ENCODE peak calls at places on chromosomes 3 and 15, in eight cellular contexts. One of them, this sample, is unnamed.

GRCh38 chr3:53740946-53741345 is 105.3 kb downstream of the CHDH start:
- DNase-seq in astrocyte: peak; percentile 43
- DNase-seq in stomach: no peak
- DNase-seq in upper lobe of right lung: no peak
- DNase-seq in AG10803: no peak
- DNase-seq in BE2C: no peak
- DNase-seq in OCI-LY7: no peak
- DNase-seq in GM23338: no peak
- DNase-seq in this sample: no peak

GRCh38 chr3:73656241-73656890 is 31.6 kb upstream of the PDZRN3 start:
- DNase-seq in astrocyte: peak; percentile 71
- DNase-seq in stomach: no peak
- DNase-seq in upper lobe of right lung: no peak
- DNase-seq in AG10803: peak; percentile 85
- DNase-seq in BE2C: no peak
- DNase-seq in OCI-LY7: no peak
- DNase-seq in GM23338: no peak
- DNase-seq in this sample: no peak

GRCh38 chr15:34942363-34942762 is 27.2 kb downstream of the AQR start:
- DNase-seq in astrocyte: peak; percentile 77
- DNase-seq in stomach: no peak
- DNase-seq in upper lobe of right lung: no peak
- DNase-seq in AG10803: no peak
- DNase-seq in BE2C: no peak
- DNase-seq in OCI-LY7: no peak
- DNase-seq in GM23338: no peak
- DNase-seq in this sample: peak; percentile 78

GRCh38 chr3:105505167-105505566 is 138.5 kb downstream of the ALCAM start:
- DNase-seq in astrocyte: no peak
- DNase-seq in stomach: no peak
- DNase-seq in upper lobe of right lung: no peak
- DNase-seq in AG10803: no peak
- DNase-seq in BE2C: peak; percentile 23
- DNase-seq in OCI-LY7: no peak
- DNase-seq in GM23338: no peak
- DNase-seq in this sample: no peak

GRCh38 chr3:22729981-22730380 is 473.1 kb upstream of the UBE2E2 start:
- DNase-seq in astrocyte: no peak
- DNase-seq in stomach: no peak
- DNase-seq in upper lobe of right lung: no peak
- DNase-seq in AG10803: no peak
- DNase-seq in BE2C: no peak
- DNase-seq in OCI-LY7: no peak
- DNase-seq in GM23338: peak; percentile 14
- DNase-seq in this sample: peak; percentile 11

GRCh38 chr3:31534036-31534435 is 1.3 kb downstream of the STT3B start:
- DNase-seq in astrocyte: peak; percentile 10
- DNase-seq in stomach: no peak
- DNase-seq in upper lobe of right lung: no peak
- DNase-seq in AG10803: peak; percentile 16
- DNase-seq in BE2C: no peak
- DNase-seq in OCI-LY7: peak; percentile 56
- DNase-seq in GM23338: no peak
- DNase-seq in this sample: peak; percentile 20

GRCh38 chr3:175238848-175239247 is 379.7 kb downstream of the NAALADL2 start:
- DNase-seq in astrocyte: peak; percentile 4
- DNase-seq in stomach: no peak
- DNase-seq in upper lobe of right lung: no peak
- DNase-seq in AG10803: no peak
- DNase-seq in BE2C: no peak
- DNase-seq in OCI-LY7: no peak
- DNase-seq in GM23338: no peak
- DNase-seq in this sample: no peak

GRCh38 chr3:148739720-148740119 is 42.0 kb downstream of the AGTR1 start:
- DNase-seq in astrocyte: no peak
- DNase-seq in stomach: no peak
- DNase-seq in upper lobe of right lung: no peak
- DNase-seq in AG10803: no peak
- DNase-seq in BE2C: no peak
- DNase-seq in OCI-LY7: no peak
- DNase-seq in GM23338: no peak
- DNase-seq in this sample: no peak

GRCh38 chr3:40179016-40179415 is 130.5 kb upstream of the EIF1B start:
- DNase-seq in astrocyte: peak; percentile 32
- DNase-seq in stomach: peak; percentile 81
- DNase-seq in upper lobe of right lung: peak; percentile 74
- DNase-seq in AG10803: peak; percentile 69
- DNase-seq in BE2C: peak; percentile 71
- DNase-seq in OCI-LY7: peak; percentile 50
- DNase-seq in GM23338: peak; percentile 86
- DNase-seq in this sample: peak; percentile 81

GRCh38 chr3:126114406-126115386 is 30.8 kb upstream of the SLC41A3 start:
- DNase-seq in astrocyte: no peak
- DNase-seq in stomach: peak; percentile 21
- DNase-seq in upper lobe of right lung: no peak
- DNase-seq in AG10803: no peak
- DNase-seq in BE2C: peak; percentile 4
- DNase-seq in OCI-LY7: no peak
- DNase-seq in GM23338: no peak
- DNase-seq in this sample: no peak

GRCh38 chr3:31226331-31226730 is 306.4 kb upstream of the STT3B start:
- DNase-seq in astrocyte: no peak
- DNase-seq in stomach: no peak
- DNase-seq in upper lobe of right lung: no peak
- DNase-seq in AG10803: no peak
- DNase-seq in BE2C: no peak
- DNase-seq in OCI-LY7: peak; percentile 94
- DNase-seq in GM23338: no peak
- DNase-seq in this sample: no peak

GRCh38 chr15:45884289-45884688 is 249.5 kb downstream of the SQOR start:
- DNase-seq in astrocyte: no peak
- DNase-seq in stomach: no peak
- DNase-seq in upper lobe of right lung: no peak
- DNase-seq in AG10803: no peak
- DNase-seq in BE2C: no peak
- DNase-seq in OCI-LY7: no peak
- DNase-seq in GM23338: no peak
- DNase-seq in this sample: no peak

GRCh38 chr15:66461917-66462316 is 35.6 kb downstream of the SNAPC5 start:
- DNase-seq in astrocyte: no peak
- DNase-seq in stomach: no peak
- DNase-seq in upper lobe of right lung: no peak
- DNase-seq in AG10803: no peak
- DNase-seq in BE2C: no peak
- DNase-seq in OCI-LY7: no peak
- DNase-seq in GM23338: no peak
- DNase-seq in this sample: no peak

DNA sequence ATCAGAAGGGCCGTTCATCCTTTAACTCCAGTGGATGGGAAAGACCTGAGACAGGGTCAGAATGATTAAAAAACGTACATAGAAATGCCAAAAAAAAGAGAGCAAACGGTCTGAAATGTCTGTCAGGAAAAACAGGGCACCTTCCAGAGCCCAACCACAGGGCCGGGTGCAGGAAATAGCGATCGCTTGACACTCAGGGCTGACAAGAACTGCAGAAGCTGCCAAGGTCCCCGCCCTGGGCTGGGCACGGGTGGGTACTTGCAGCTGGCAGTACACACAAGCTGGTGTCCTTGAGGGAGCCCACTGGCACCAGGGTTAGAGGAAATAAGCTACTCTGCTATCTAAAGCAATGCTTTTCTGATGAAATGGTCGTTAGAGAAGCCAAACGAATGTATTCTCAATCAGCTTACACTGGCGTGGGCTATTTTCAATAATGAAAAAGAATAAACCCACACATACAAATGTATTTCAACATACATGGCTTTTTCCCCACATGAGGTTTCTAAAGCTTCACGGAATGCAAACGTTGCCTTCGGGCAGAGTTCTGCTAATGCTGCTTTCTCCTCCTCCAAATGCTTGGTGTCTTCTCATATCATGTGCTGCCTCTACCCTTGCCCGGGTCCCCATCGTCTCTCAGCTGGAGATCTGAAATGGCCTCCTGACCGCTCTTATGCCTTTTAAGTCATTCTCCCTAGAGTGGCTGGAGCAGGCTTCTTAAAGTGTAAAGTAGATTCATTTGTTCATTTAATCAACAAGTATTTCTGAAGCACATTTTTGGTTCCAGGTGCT is 15.5 kb downstream of the FRMD4B start:
- DNase-seq in astrocyte: no peak
- DNase-seq in stomach: peak; percentile 74
- DNase-seq in upper lobe of right lung: peak; percentile 87
- DNase-seq in AG10803: peak; percentile 55
- DNase-seq in BE2C: no peak
- DNase-seq in OCI-LY7: no peak
- DNase-seq in GM23338: no peak
- DNase-seq in this sample: no peak
- H3K4me3 ChIP-seq in astrocyte: no peak overlapping the region
- H3K4me3 ChIP-seq in stomach: no peak overlapping the region
- H3K4me3 ChIP-seq in upper lobe of right lung: peak overlapping the region; percentile 23
- H3K4me3 ChIP-seq in AG10803: peak overlapping the region; percentile 37
- H3K4me3 ChIP-seq in BE2C: no peak overlapping the region
- H3K4me3 ChIP-seq in OCI-LY7: no peak overlapping the region
- H3K4me3 ChIP-seq in GM23338: no peak overlapping the region
- H3K4me3 ChIP-seq in this sample: no peak overlapping the region

GRCh38 chr15:79195802-79196201 is 86.7 kb upstream of the ANKRD34C start:
- DNase-seq in astrocyte: no peak
- DNase-seq in stomach: no peak
- DNase-seq in upper lobe of right lung: no peak
- DNase-seq in AG10803: no peak
- DNase-seq in BE2C: no peak
- DNase-seq in OCI-LY7: no peak
- DNase-seq in GM23338: peak; percentile 66
- DNase-seq in this sample: no peak
- TF ChIP-seq CTCF in astrocyte: no peak
- TF ChIP-seq CTCF in stomach: no peak
- TF ChIP-seq CTCF in upper lobe of right lung: no peak
- TF ChIP-seq CTCF in AG10803: peak; percentile 9
- TF ChIP-seq CTCF in BE2C: peak; percentile 31
- TF ChIP-seq CTCF in OCI-LY7: peak; percentile 26
- TF ChIP-seq CTCF in GM23338: peak; percentile 68
- TF ChIP-seq CTCF in this sample: peak; percentile 1

DNA sequence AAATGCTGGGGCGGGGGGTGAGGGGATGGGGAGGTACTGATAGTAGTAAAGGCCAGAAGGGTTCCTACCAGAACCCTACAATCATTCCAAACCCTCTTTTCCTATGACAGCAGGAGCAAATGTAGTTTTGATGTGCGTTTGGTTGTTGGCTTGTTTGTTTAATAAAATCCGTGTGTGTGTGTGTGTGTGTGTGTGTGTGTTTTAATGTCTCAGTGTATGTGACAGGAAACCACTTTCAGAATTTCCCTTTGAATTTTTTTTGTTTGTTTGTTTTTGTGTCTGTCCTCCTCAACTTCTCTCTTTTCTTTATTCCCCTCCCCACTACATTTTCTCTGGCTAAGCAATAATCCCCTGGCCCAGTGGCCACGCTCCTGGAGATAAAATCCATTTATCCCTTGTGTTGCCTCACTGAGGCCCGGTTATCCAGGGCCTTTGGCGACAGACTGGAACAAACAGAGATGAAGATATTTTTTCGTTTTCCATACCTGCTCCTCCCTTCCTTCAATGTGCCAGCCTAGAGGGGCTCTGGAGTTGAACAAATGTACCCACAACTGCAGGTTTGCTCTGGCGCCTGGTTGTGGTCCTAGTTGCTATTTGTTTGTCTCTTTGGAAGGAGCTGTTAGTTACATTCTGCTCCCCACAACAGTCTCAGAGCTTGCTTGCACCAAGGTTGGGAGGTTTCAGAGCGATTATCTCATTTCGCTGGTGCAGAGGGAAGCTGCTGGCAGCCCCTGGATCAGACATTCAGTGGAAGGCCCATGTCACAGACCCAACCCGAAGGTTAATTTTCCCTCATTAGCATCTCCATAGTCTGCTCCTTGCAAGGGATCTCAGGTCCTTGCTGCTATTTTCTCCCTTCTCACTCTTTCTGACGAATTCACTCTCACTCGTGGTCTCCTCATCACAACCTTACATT is 17.9 kb downstream of the NR2F2 start:
- DNase-seq in astrocyte: no peak
- DNase-seq in stomach: no peak
- DNase-seq in upper lobe of right lung: no peak
- DNase-seq in AG10803: no peak
- DNase-seq in BE2C: no peak
- DNase-seq in OCI-LY7: no peak
- DNase-seq in GM23338: peak; percentile 66
- DNase-seq in this sample: peak; percentile 30
- H3K4me3 ChIP-seq in astrocyte: peak overlapping the region; percentile 36
- H3K4me3 ChIP-seq in stomach: peak overlapping the region; percentile 80
- H3K4me3 ChIP-seq in upper lobe of right lung: peak overlapping the region; percentile 56
- H3K4me3 ChIP-seq in AG10803: no peak overlapping the region
- H3K4me3 ChIP-seq in BE2C: no peak overlapping the region
- H3K4me3 ChIP-seq in OCI-LY7: no peak overlapping the region
- H3K4me3 ChIP-seq in GM23338: peak overlapping the region; percentile 47
- H3K4me3 ChIP-seq in this sample: no peak overlapping the region

GRCh38 chr15:101646652-101647051 is 5.5 kb downstream of the TM2D3 start:
- DNase-seq in astrocyte: no peak
- DNase-seq in stomach: no peak
- DNase-seq in upper lobe of right lung: no peak
- DNase-seq in AG10803: peak; percentile 55
- DNase-seq in BE2C: no peak
- DNase-seq in OCI-LY7: no peak
- DNase-seq in GM23338: no peak
- DNase-seq in this sample: peak; percentile 11

GRCh38 chr15:101641894-101642293 is 10.3 kb downstream of the TM2D3 start:
- DNase-seq in astrocyte: no peak
- DNase-seq in stomach: no peak
- DNase-seq in upper lobe of right lung: no peak
- DNase-seq in AG10803: peak; percentile 35
- DNase-seq in BE2C: no peak
- DNase-seq in OCI-LY7: peak; percentile 57
- DNase-seq in GM23338: no peak
- DNase-seq in this sample: peak; percentile 90

GRCh38 chr15:101641134-101641764 is 10.9 kb downstream of the TM2D3 start:
- DNase-seq in astrocyte: peak; percentile 22
- DNase-seq in stomach: peak; percentile 81
- DNase-seq in upper lobe of right lung: no peak
- DNase-seq in AG10803: peak; percentile 70
- DNase-seq in BE2C: peak; percentile 62
- DNase-seq in OCI-LY7: peak; percentile 63
- DNase-seq in GM23338: peak; percentile 85
- DNase-seq in this sample: peak; percentile 85

GRCh38 chr15:101637549-101638318 is 14.4 kb downstream of the TM2D3 start:
- DNase-seq in astrocyte: peak; percentile 45
- DNase-seq in stomach: no peak
- DNase-seq in upper lobe of right lung: no peak
- DNase-seq in AG10803: no peak
- DNase-seq in BE2C: no peak
- DNase-seq in OCI-LY7: no peak
- DNase-seq in GM23338: no peak
- DNase-seq in this sample: peak; percentile 33

DNA sequence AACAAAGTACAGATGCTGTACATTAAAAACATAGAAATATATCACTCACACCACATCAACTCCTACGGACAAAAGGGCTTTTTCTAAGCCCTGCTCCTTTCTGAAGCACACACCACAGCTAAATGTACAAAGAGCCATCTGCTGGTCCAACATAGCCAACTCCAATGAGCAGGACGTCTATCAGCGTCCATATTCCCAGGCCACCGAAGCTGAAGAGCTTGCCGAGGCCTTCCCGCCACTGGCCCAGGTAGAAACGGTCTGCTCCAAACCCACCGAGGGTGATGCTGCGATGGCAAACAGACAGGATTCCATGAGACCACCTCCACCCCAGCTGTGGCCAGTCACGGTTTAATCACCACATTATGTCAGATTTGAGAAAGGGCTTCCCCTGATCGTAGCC is 9.8 kb downstream of the TM2D3 start:
- DNase-seq in astrocyte: no peak
- DNase-seq in stomach: no peak
- DNase-seq in upper lobe of right lung: no peak
- DNase-seq in AG10803: no peak
- DNase-seq in BE2C: peak; percentile 52
- DNase-seq in OCI-LY7: no peak
- DNase-seq in GM23338: no peak
- DNase-seq in this sample: peak; percentile 40
- TF ChIP-seq CTCF in astrocyte: no peak
- TF ChIP-seq CTCF in stomach: no peak
- TF ChIP-seq CTCF in upper lobe of right lung: no peak
- TF ChIP-seq CTCF in AG10803: no peak
- TF ChIP-seq CTCF in BE2C: peak; percentile 63
- TF ChIP-seq CTCF in OCI-LY7: no peak
- TF ChIP-seq CTCF in GM23338: no peak
- TF ChIP-seq CTCF in this sample: peak; percentile 24

This sample was measured in fibroblast of pulmonary artery.